ENCODE peak calls at places on chromosomes 2 and 18, in eight cellular contexts. E is right lobe of liver; V is left lung; B is esophagus squamous epithelium; A is transverse colon; C is left ventricle myocardium inferior; N is uterus; W is CD4-positive, alpha-beta memory T cell. O is an unnamed sample.

GRCh38 chr2:127064642-127065250 is 42.2 kb downstream of the BIN1 start:
- DNase-seq in C (peak; percentile 86), A (peak; percentile 85), B (peak; percentile 32), W (no peak), N (peak; percentile 94), E (peak; percentile 87), V (peak; percentile 92), O (peak; percentile 95)

GRCh38 chr18:48375150-48375790 is 33.9 kb downstream of the ZBTB7C start:
- DNase-seq in N (no peak), V (no peak), A (no peak), C (no peak), B (no peak), W (no peak), E (no peak), O (no peak)

GRCh38 chr18:8988262-8988871 is 114.1 kb upstream of the NDUFV2 start:
- DNase-seq in A (peak; percentile 57), B (no peak), W (peak; percentile 45), N (peak; percentile 22), E (peak; percentile 55), V (peak; percentile 44), C (peak; percentile 32), O (peak; percentile 35)

GRCh38 chr2:236164201-236164982 is 3.8 kb downstream of the GBX2 start:
- DNase-seq in C (no peak), W (no peak), A (no peak), N (no peak), V (no peak), B (no peak), E (no peak), O (no peak)

GRCh38 chr2:1607971-1608688 is 136.2 kb downstream of the PXDN start:
- DNase-seq in A (no peak), N (no peak), B (no peak), V (no peak), C (no peak), E (no peak), W (no peak), O (no peak)

GRCh38 chr2:122326448-122326847 is 571.0 kb downstream of the TSN start:
- DNase-seq in B (no peak), V (no peak), E (no peak), N (no peak), C (no peak), A (no peak), W (no peak), O (no peak)

GRCh38 chr2:29113891-29114321 is 1.3 kb upstream of the CLIP4 start:
- DNase-seq in E (peak; percentile 38), W (no peak), N (peak; percentile 18), B (no peak), A (peak; percentile 58), V (peak; percentile 89), C (peak; percentile 42), O (peak; percentile 84)

GRCh38 chr2:88099798-88100488 is 27.9 kb downstream of the FABP1 start:
- DNase-seq in V (no peak), C (no peak), B (no peak), E (no peak), A (no peak), N (no peak), W (no peak), O (no peak)

GRCh38 chr2:149375801-149376349 is 45.5 kb downstream of the LYPD6 start:
- DNase-seq in A (no peak), B (no peak), V (no peak), E (no peak), W (no peak), C (no peak), N (no peak), O (no peak)

GRCh38 chr2:16218161-16218560 is 277.8 kb downstream of the MYCN start:
- DNase-seq in A (no peak), V (no peak), E (no peak), B (no peak), C (no peak), N (no peak), W (no peak), O (no peak)

GRCh38 chr2:28224648-28225471 is 167.8 kb upstream of the FOSL2 start:
- DNase-seq in C (no peak), W (no peak), A (no peak), N (peak; percentile 19), V (no peak), B (no peak), E (no peak), O (peak; percentile 25)

GRCh38 chr2:82282111-82282882 is 1977.7 kb upstream of the LRRTM1 start:
- DNase-seq in A (no peak), W (no peak), N (no peak), B (no peak), C (no peak), E (no peak), V (no peak), O (no peak)

GRCh38 chr2:207810200-207810788 is 40.6 kb upstream of the FZD5 start:
- DNase-seq in C (no peak), E (no peak), V (no peak), B (no peak), A (no peak), N (no peak), W (no peak), O (no peak)

GRCh38 chr18:26405190-26405781 is 143.1 kb downstream of the KCTD1 start:
- DNase-seq in C (peak; percentile 33), N (no peak), V (peak; percentile 37), E (peak; percentile 32), W (no peak), B (no peak), A (peak; percentile 15), O (peak; percentile 66)

GRCh38 chr2:206971805-206972204 is 32.5 kb downstream of the CPO start:
- DNase-seq in B (no peak), V (peak; percentile 35), W (no peak), N (peak; percentile 22), A (peak; percentile 13), C (no peak), E (peak; percentile 28), O (no peak)

GRCh38 chr2:222424281-222424728 is at the start of gene SGPP2:
- DNase-seq in W (peak; percentile 26), B (no peak), C (peak; percentile 20), A (peak; percentile 75), V (peak; percentile 55), E (peak; percentile 21), N (no peak), O (peak; percentile 48)
- H3K4me3 ChIP-seq in W (peak within 1 kb of the TSS; percentile 50), B (peak within 1 kb of the TSS; percentile 97), C (peak within 1 kb of the TSS; percentile 79), A (peak within 1 kb of the TSS; percentile 73), V (peak within 1 kb of the TSS; percentile 61), E (peak within 1 kb of the TSS; percentile 32), N (peak within 1 kb of the TSS; percentile 53), O (peak within 1 kb of the TSS; percentile 70)

GRCh38 chr2:230475143-230475542 is 59.1 kb downstream of the SP100 start:
- DNase-seq in B (no peak), N (no peak), V (no peak), A (no peak), W (no peak), E (no peak), C (no peak), O (no peak)

GRCh38 chr2:230471074-230471473 is 55.1 kb downstream of the SP100 start:
- DNase-seq in E (no peak), W (no peak), N (no peak), A (no peak), C (no peak), B (no peak), V (no peak), O (no peak)

GRCh38 chr2:230472619-230473018 is 56.6 kb downstream of the SP100 start:
- DNase-seq in A (no peak), C (no peak), B (no peak), N (no peak), W (no peak), E (no peak), V (no peak), O (no peak)

DNA sequence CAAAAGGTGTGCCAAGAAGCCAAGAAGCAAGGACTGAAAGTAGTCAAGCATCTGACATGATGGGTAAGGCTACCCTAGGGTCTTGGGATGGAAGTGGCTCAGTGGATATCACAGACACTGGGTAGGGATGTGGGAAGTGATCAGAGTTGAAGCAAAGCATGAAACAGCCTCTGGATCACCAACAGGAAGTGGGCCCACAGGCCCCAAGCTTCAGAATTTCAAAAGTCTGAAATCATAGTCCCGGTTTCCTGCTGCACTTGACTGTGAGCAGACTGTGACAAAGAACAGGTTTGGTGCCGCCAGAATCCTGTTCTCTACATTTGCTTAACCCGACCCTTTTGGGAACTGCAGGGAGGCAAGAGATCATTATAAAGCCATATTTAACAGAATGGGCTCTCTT is 57.4 kb downstream of the SP100 start:
- DNase-seq in W (no peak), C (no peak), V (no peak), N (no peak), A (no peak), E (no peak), B (no peak), O (no peak)
- H3K27ac ChIP-seq in W (no peak overlapping the region), C (no peak overlapping the region), V (no peak overlapping the region), N (no peak overlapping the region), A (no peak overlapping the region), E (no peak overlapping the region), B (no peak overlapping the region), O (no peak overlapping the region)

GRCh38 chr2:168467729-168468128 is 11.7 kb downstream of the CERS6 start:
- DNase-seq in N (no peak), E (no peak), V (no peak), C (no peak), B (no peak), A (no peak), W (no peak), O (no peak)
- H3K4me1 ChIP-seq in N (no peaks in the 10 kb centered on the region), E (peaks cover 36% of the 10 kb centered on the region), V (peaks cover 11% of the 10 kb centered on the region), C (peaks cover 85% of the 10 kb centered on the region), B (peaks cover 67% of the 10 kb centered on the region), A (peaks cover 23% of the 10 kb centered on the region), W (peaks cover 32% of the 10 kb centered on the region), O (peaks cover 4% of the 10 kb centered on the region)

GRCh38 chr2:31889044-31889443 is 121.8 kb downstream of the MEMO1 start:
- DNase-seq in V (no peak), N (no peak), B (no peak), A (no peak), W (no peak), E (no peak), C (no peak), O (no peak)

GRCh38 chr2:31893093-31893492 is 117.7 kb downstream of the MEMO1 start:
- DNase-seq in W (no peak), B (no peak), E (no peak), C (no peak), A (no peak), V (no peak), N (no peak), O (no peak)

GRCh38 chr2:31886700-31887099 is 124.1 kb downstream of the MEMO1 start:
- DNase-seq in B (no peak), A (no peak), V (no peak), E (no peak), C (no peak), N (no peak), W (no peak), O (no peak)

DNA sequence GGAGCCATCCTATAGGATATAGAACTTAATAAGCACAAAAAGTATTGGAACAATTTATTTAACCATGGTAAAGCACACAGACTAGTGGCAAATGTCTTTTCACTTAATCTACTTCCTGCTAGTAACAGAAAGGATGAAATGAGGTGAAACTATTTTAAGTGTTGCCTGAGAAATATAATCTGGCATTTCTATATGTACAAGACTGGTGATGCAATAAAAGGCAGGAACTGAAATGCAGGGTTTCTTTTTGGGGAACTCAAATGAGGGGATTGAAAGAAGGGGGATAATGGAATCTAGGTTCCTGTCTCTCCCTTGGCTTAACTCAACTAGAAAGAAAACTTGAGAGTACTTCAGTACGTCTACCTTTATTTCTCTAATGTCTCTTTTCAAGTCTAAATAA is 122.3 kb downstream of the MEMO1 start:
- DNase-seq in A (no peak), B (no peak), V (no peak), N (no peak), C (no peak), W (no peak), E (no peak), O (no peak)
- H3K4me3 ChIP-seq in A (no peak overlapping the region), B (no peak overlapping the region), V (no peak overlapping the region), N (no peak overlapping the region), C (no peak overlapping the region), W (no peak overlapping the region), E (no peak overlapping the region), O (no peak overlapping the region)

GRCh38 chr2:101310591-101311389 is 2.3 kb upstream of the RNF149 start:
- DNase-seq in B (no peak), V (no peak), E (no peak), C (no peak), W (no peak), N (no peak), A (no peak), O (no peak)
- H3K27ac ChIP-seq in B (peak overlapping the region; percentile 14), V (peak overlapping the region; percentile 13), E (no peak overlapping the region), C (no peak overlapping the region), W (peak overlapping the region; percentile 60), N (no peak overlapping the region), A (peak overlapping the region; percentile 93), O (no peak overlapping the region)

O was measured in right cardiac atrium.